ENCODE peak calls at places on chromosomes 3 and 15, in five cellular contexts. X is GM23338, F is PC-3, S is SK-N-SH, M is OCI-LY7. T is an unnamed sample.

GRCh38 chr3:16884748-16885587 is at the start of gene PLCL2:
- DNase-seq in X (peak), F (peak), S (peak), M (peak), T (peak)

GRCh38 chr3:146781606-146782005 is 176.5 kb upstream of the PLSCR5 start:
- DNase-seq in X (no peak), F (no peak), S (no peak), M (no peak), T (no peak)

GRCh38 chr3:144760831-144761230 is 789.2 kb downstream of the DIPK2A start:
- DNase-seq in X (no peak), F (no peak), S (no peak), M (no peak), T (peak)

GRCh38 chr3:179149239-179149887 is 1.2 kb downstream of the PIK3CA start:
- DNase-seq in X (peak), F (peak), S (no peak), M (peak), T (peak)

GRCh38 chr3:72520205-72520604 is 328.0 kb downstream of the SHQ1 start:
- DNase-seq in X (no peak), F (no peak), S (no peak), M (no peak), T (no peak)

GRCh38 chr3:129230311-129231019 is 18.9 kb upstream of the COPG1 start:
- DNase-seq in X (no peak), F (peak), S (no peak), M (no peak), T (no peak)

GRCh38 chr15:41917767-41918430 is 24.0 kb upstream of the SPTBN5 start:
- DNase-seq in X (no peak), F (peak), S (no peak), M (no peak), T (peak)

GRCh38 chr3:16504242-16504641 is 9.3 kb downstream of the RFTN1 start:
- DNase-seq in X (no peak), F (no peak), S (no peak), M (peak), T (no peak)

GRCh38 chr15:91407237-91407889 is 307.3 kb downstream of the SV2B start:
- DNase-seq in X (peak), F (peak), S (no peak), M (no peak), T (peak)

GRCh38 chr3:135084976-135085375 is 289.9 kb downstream of the EPHB1 start:
- DNase-seq in X (no peak), F (no peak), S (no peak), M (no peak), T (no peak)

GRCh38 chr3:138875754-138876664 is 41.3 kb upstream of the PIK3CB start:
- DNase-seq in X (no peak), F (no peak), S (no peak), M (no peak), T (peak)
- TF ChIP-seq EZH2phosphoT487 in X (no peak), F (no peak), S (no peak), M (no peak), T (no peak)

DNA sequence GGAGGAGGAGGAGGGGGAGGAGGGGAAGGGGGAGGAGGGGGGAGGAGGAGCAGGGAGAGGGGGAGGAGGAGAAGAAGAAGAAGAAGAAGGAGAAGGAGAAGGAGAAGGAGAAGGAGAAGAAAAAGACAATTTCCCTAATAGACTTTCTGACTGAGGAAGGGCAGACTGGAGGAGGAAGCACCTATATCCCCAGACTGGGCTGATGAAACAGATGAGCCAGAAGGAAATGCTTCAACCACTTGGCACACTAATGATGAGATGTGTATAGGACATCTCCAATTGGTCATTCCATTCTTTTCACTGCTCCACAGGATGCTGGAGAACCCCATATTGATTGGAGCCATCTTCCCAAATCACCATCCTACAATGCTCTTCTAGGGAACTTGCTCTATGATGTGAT is 69.9 kb downstream of the LYZL4 start:
- DNase-seq in X (no peak), F (peak), S (no peak), M (no peak), T (no peak)
- TF ChIP-seq CTCF in X (no peak), F (no peak), S (no peak), M (no peak), T (no peak)

GRCh38 chr15:98684995-98685525 is 36.7 kb downstream of the IGF1R start:
- DNase-seq in X (no peak), F (no peak), S (no peak), M (no peak), T (no peak)
- H3K27ac ChIP-seq in X (no peak), F (no peak), S (no peak), M (no peak), T (no peak)

DNA sequence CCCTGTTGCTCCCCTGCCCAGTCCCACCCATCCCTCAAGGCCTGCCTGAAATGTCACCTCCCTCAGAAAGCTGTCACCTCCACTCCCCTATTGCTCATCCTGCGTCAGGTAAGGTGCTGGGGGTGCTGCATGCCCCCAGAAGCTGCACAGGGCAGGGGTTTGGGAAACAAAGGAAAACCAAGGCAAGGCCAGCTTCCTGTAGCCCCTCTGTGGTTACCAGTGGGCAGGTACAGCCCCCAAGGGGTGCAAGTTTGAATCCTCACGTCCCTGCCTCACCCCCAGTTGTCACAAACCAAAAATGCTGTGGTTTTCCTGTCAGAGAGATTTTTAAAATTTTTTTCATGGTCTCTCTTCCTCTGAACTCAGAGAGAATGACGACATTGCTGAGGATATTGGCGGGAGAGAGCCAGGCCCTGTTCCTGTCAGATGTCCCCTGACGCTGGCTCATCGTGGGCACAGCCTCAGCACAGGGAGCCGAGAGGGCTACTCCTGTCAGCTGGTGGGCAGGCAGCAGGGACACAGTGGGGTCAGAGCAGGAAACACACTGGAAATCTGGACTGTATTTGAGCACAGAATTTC is 27.0 kb downstream of the PSTPIP1 start:
- DNase-seq in X (no peak), F (peak), S (no peak), M (no peak), T (no peak)
- TF ChIP-seq EZH2phosphoT487 in X (no peak), F (no peak), S (no peak), M (no peak), T (no peak)